ENCODE peak calls at places on chromosome X, in five cellular contexts. G is HCT116, F is HepG2, K is A549, R is breast epithelium. X is an unnamed sample.

GRCh38 chrX:131975851-131976250 is 47.3 kb upstream of the STK26 start:
- DNase-seq in F (no peak), G (no peak), R (no peak), K (no peak), X (no peak)

GRCh38 chrX:36867143-36867542 is 141.0 kb upstream of the FAM47C start:
- DNase-seq in R (no peak), F (peak; percentile 2), G (no peak), K (peak; percentile 2), X (no peak)

GRCh38 chrX:47458528-47458927 is 24.5 kb downstream of the ZNF41 start:
- DNase-seq in R (no peak), K (no peak), G (no peak), F (no peak), X (no peak)

GRCh38 chrX:29561417-29561816 is 653.9 kb upstream of the MAGEB2 start:
- DNase-seq in K (no peak), R (no peak), F (no peak), G (no peak), X (no peak)

GRCh38 chrX:1111543-1112300 is 100.7 kb downstream of the CRLF2 start:
- DNase-seq in F (no peak), G (no peak), R (no peak), K (no peak), X (no peak)

GRCh38 chrX:66074920-66075879 is 35.3 kb upstream of the VSIG4 start:
- DNase-seq in G (no peak), R (no peak), K (no peak), F (no peak), X (peak; percentile 48)

GRCh38 chrX:17535229-17535628 is 160.2 kb downstream of the NHS start:
- DNase-seq in R (no peak), F (peak; percentile 18), K (no peak), G (peak; percentile 16), X (no peak)

GRCh38 chrX:45322382-45322781 is 121.7 kb upstream of the DIPK2B start:
- DNase-seq in K (peak; percentile 16), F (peak; percentile 37), G (peak; percentile 51), R (peak; percentile 27), X (peak; percentile 1)

GRCh38 chrX:149495573-149496071 is 9.5 kb downstream of the IDS start:
- DNase-seq in F (peak; percentile 44), G (peak; percentile 59), K (peak; percentile 69), R (no peak), X (no peak)

GRCh38 chrX:149570668-149571067 is 16.6 kb downstream of the MAGEA9B start:
- DNase-seq in G (no peak), K (no peak), F (no peak), R (peak; percentile 20), X (no peak)

GRCh38 chrX:104618106-104618895 is 52.3 kb downstream of the IL1RAPL2 start:
- DNase-seq in R (no peak), F (no peak), K (no peak), G (no peak), X (no peak)

GRCh38 chrX:3346436-3347329 is at the start of gene MXRA5:
- DNase-seq in K (no peak), G (no peak), F (no peak), R (no peak), X (no peak)

GRCh38 chrX:114626323-114626722 is 42.4 kb downstream of the HTR2C start:
- DNase-seq in G (no peak), F (peak; percentile 0), R (no peak), K (peak; percentile 2), X (no peak)

GRCh38 chrX:72201836-72202536 is 20.4 kb downstream of the PIN4 start:
- DNase-seq in K (no peak), F (no peak), R (no peak), G (no peak), X (no peak)

GRCh38 chrX:103063191-103063845 is 653 bp downstream of the BEX1 start:
- DNase-seq in K (no peak), G (no peak), F (peak; percentile 9), R (no peak), X (no peak)

GRCh38 chrX:40012800-40013682 is 84.7 kb downstream of the BCOR start:
- DNase-seq in R (peak; percentile 46), K (peak; percentile 28), F (peak; percentile 67), G (no peak), X (peak; percentile 67)

GRCh38 chrX:121851033-121851432 is 803.6 kb downstream of the GLUD2 start:
- DNase-seq in K (no peak), G (no peak), F (no peak), R (no peak), X (no peak)

GRCh38 chrX:71282514-71283408 is 674 bp upstream of the NONO start:
- DNase-seq in K (peak; percentile 35), F (peak; percentile 29), R (no peak), G (peak; percentile 4), X (no peak)

GRCh38 chrX:17859609-17860178 is 1.4 kb downstream of the RAI2 start:
- DNase-seq in K (no peak), G (no peak), F (no peak), R (peak; percentile 23), X (no peak)

GRCh38 chrX:72094894-72095293 is 36.8 kb downstream of the RTL5 start:
- DNase-seq in R (no peak), F (no peak), G (no peak), K (no peak), X (no peak)

GRCh38 chrX:130124577-130124976 is 14.3 kb upstream of the ELF4 start:
- DNase-seq in K (no peak), R (no peak), G (no peak), F (no peak), X (no peak)

GRCh38 chrX:53281321-53281822 is at the start of gene IQSEC2:
- DNase-seq in K (peak; percentile 74), R (peak; percentile 67), F (no peak), G (peak; percentile 48), X (peak; percentile 77)

GRCh38 chrX:75582511-75582910 is 59.7 kb upstream of the ZDHHC15 start:
- DNase-seq in G (no peak), F (no peak), K (no peak), R (no peak), X (no peak)
- TF ChIP-seq POLR2A in G (no peak), F (no peak), K (no peak), R (no peak), X (no peak)

GRCh38 chrX:154804957-154805695 is at the start of gene MPP1:
- DNase-seq in F (no peak), K (peak; percentile 68), G (peak; percentile 32), R (peak; percentile 32), X (peak; percentile 41)
- TF ChIP-seq POLR2A in F (no peak), K (no peak), G (no peak), R (no peak), X (no peak)

GRCh38 chrX:100643943-100644587 is at the start of gene SRPX2:
- DNase-seq in G (peak; percentile 63), R (peak; percentile 32), F (no peak), K (peak; percentile 51), X (peak; percentile 42)
- TF ChIP-seq POLR2A in G (no peak), R (no peak), F (no peak), K (no peak), X (peak; percentile 14)

DNA sequence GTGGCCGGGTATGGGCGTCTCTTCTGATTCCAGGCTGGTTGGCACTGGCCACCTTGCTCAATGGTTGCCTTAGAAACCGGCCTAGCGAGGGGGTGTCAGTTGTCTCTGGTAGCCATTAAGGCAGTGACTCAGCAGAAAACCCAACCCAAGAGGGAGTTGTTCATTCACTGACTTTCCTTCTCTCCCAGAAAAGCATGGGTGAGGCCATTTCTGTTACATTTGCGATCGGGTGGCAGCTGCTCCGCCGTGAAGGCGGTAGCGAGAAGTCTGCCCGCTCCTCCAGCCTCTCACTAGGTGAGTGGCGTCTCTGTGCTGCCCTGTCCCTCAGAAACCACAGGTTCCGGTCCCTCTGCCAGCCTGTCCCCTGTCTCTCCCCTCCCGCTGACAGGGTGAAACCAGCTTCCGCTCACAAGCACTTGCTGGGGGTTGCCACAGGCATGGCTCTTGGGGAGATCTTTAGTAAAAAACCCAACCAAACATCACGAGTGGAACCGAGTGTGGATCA is 17.4 kb downstream of the IRAK1 start:
- DNase-seq in F (no peak), G (no peak), R (no peak), K (no peak), X (no peak)
- TF ChIP-seq POLR2A in F (no peak), G (no peak), R (no peak), K (no peak), X (no peak)

X was measured in gastrocnemius medialis.